ENCODE peak calls at places on chromosomes 4 and X, in ten cellular contexts. U is naive thymus-derived CD8-positive, alpha-beta T cell; T is heart left ventricle; V is activated CD8-positive, alpha-beta T cell treated with anti-CD3 and anti-CD28 coated beads for 36 hours; K is stimulated activated naive CD8-positive, alpha-beta T cell treated with anti-CD3 and anti-CD28 coated beads, Interleukin-15, Interleukin-2, amounts not matched to agents 100 U/mL and 50 U/mL, for 24 hours; N is right cardiac atrium; G is left lobe of liver; S is left colon; X is left ventricle myocardium superior; W is left lung. B is an unnamed sample.

GRCh38 chr4:54082168-54082567 is 17.8 kb upstream of the CHIC2 start:
- ATAC-seq in S (peak; percentile 77), V (no peak), K (no peak), G (no peak), W (peak; percentile 36), U (no peak), N (peak; percentile 88), X (peak; percentile 55), T (peak; percentile 52), B (peak; percentile 82)

GRCh38 chr4:82624819-82625218 is 63.0 kb upstream of the TMEM150C start:
- ATAC-seq in V (no peak), S (no peak), N (no peak), G (no peak), U (no peak), K (no peak), W (no peak), T (no peak), X (no peak), B (no peak)

GRCh38 chr4:48896845-48897244 is 9.7 kb downstream of the OCIAD2 start:
- ATAC-seq in G (no peak), K (no peak), T (no peak), U (no peak), W (no peak), S (peak; percentile 19), N (no peak), X (no peak), V (no peak), B (no peak)

GRCh38 chr4:16199132-16199531 is 27.1 kb downstream of the TAPT1 start:
- ATAC-seq in U (no peak), X (no peak), V (no peak), G (peak; percentile 45), T (no peak), S (no peak), K (no peak), W (no peak), N (no peak), B (no peak)

GRCh38 chr4:10577495-10577894 is 107.1 kb downstream of the CLNK start:
- ATAC-seq in G (no peak), S (no peak), U (no peak), V (no peak), T (no peak), X (peak; percentile 56), N (no peak), K (no peak), W (no peak), B (no peak)

GRCh38 chr4:134668237-134668636 is 466.6 kb upstream of the PABPC4L start:
- ATAC-seq in V (no peak), S (peak; percentile 86), N (no peak), U (no peak), K (no peak), X (no peak), W (peak; percentile 31), G (no peak), T (no peak), B (no peak)

GRCh38 chr4:139243448-139244365 is 36.3 kb downstream of the MGARP start:
- ATAC-seq in G (peak; percentile 67), S (no peak), V (no peak), W (peak; percentile 91), K (no peak), X (peak; percentile 61), T (peak; percentile 60), N (peak; percentile 86), U (no peak), B (peak; percentile 87)

GRCh38 chr4:38155589-38156294 is 195.5 kb downstream of the PTTG2 start:
- ATAC-seq in S (peak; percentile 18), N (peak; percentile 46), U (peak; percentile 33), W (peak; percentile 40), G (no peak), X (peak; percentile 31), T (peak; percentile 33), V (no peak), K (no peak), B (no peak)

GRCh38 chr4:153564630-153565525 is 98.7 kb downstream of the TMEM131L start:
- ATAC-seq in X (peak; percentile 79), G (peak; percentile 87), K (no peak), V (no peak), N (peak; percentile 40), W (no peak), U (no peak), T (peak; percentile 82), S (peak; percentile 72), B (peak; percentile 73)

GRCh38 chrX:97096385-97096784 is 212.7 kb downstream of the RPA4 start:
- ATAC-seq in V (no peak), U (no peak), S (no peak), W (no peak), K (no peak), T (no peak), G (no peak), N (no peak), X (no peak), B (no peak)

GRCh38 chrX:52261463-52262194 is 76.9 kb downstream of the MAGED4 start:
- ATAC-seq in X (peak; percentile 100), N (peak; percentile 100), W (peak; percentile 100), G (peak; percentile 98), T (peak; percentile 100), V (peak; percentile 99), K (peak; percentile 98), S (peak; percentile 100), U (peak; percentile 90), B (peak; percentile 99)

B was measured in gastroesophageal sphincter.